ENCODE peak calls at places on chromosomes 1 and 21, in seven cellular contexts. W, E, Z, V, R, F and T are unnamed samples.

GRCh38 chr1:48610628-48611542 is 138.9 kb upstream of the SPATA6 start:
- DNase-seq in W (no peak), F (no peak), E (no peak), V (peak), R (no peak), Z (no peak), T (no peak)

GRCh38 chr1:223500560-223501425 is 107.6 kb downstream of the CCDC185 start:
- DNase-seq in Z (no peak), W (peak), V (peak), R (peak), F (no peak), E (peak), T (no peak)

GRCh38 chr1:19974822-19975416 is 4.5 kb downstream of the PLA2G2A start:
- DNase-seq in W (no peak), V (peak), Z (peak), E (peak), F (peak), R (peak), T (peak)

GRCh38 chr1:3020263-3020909 is 881 bp upstream of the ACTRT2 start:
- DNase-seq in Z (no peak), W (no peak), R (no peak), F (no peak), E (no peak), V (no peak), T (no peak)

GRCh38 chr21:21688877-21689276 is 690.7 kb downstream of the NCAM2 start:
- DNase-seq in V (peak), E (peak), F (no peak), Z (no peak), R (no peak), W (no peak), T (no peak)

GRCh38 chr1:210062033-210062432 is 124.0 kb downstream of the SYT14 start:
- DNase-seq in E (no peak), W (no peak), R (no peak), Z (no peak), V (no peak), F (no peak), T (no peak)

GRCh38 chr1:26677306-26678115 is 18.3 kb upstream of the ARID1A start:
- DNase-seq in V (peak), Z (peak), F (peak), E (peak), W (peak), R (peak), T (peak)

GRCh38 chr1:7674972-7675371 is 96.1 kb upstream of the VAMP3 start:
- DNase-seq in V (no peak), W (no peak), F (no peak), Z (no peak), R (no peak), E (no peak), T (no peak)

GRCh38 chr1:161421456-161421855 is 53.8 kb upstream of the CFAP126 start:
- DNase-seq in E (no peak), R (no peak), Z (no peak), F (no peak), V (no peak), W (no peak), T (no peak)

GRCh38 chr1:213987876-213988638 is at the start of gene PROX1:
- DNase-seq in V (peak), E (peak), W (peak), F (peak), Z (no peak), R (peak), T (peak)

GRCh38 chr1:83692524-83693336 is 306.2 kb downstream of the TTLL7 start:
- DNase-seq in W (no peak), Z (no peak), V (peak), F (peak), E (no peak), R (no peak), T (peak)

GRCh38 chr1:16209847-16210407 is 2.5 kb downstream of the ARHGEF19 start:
- DNase-seq in Z (no peak), E (no peak), V (no peak), R (no peak), F (no peak), W (no peak), T (no peak)

GRCh38 chr1:114854693-114855320 is at the start of gene SYCP1:
- DNase-seq in Z (no peak), V (no peak), W (no peak), R (no peak), F (no peak), E (no peak), T (no peak)

GRCh38 chr21:38861006-38861405 is 55.3 kb downstream of the ETS2 start:
- DNase-seq in W (no peak), Z (no peak), V (no peak), E (peak), R (no peak), F (no peak), T (no peak)

GRCh38 chr1:70156529-70157120 is 48.8 kb downstream of the LRRC40 start:
- DNase-seq in R (no peak), E (no peak), W (no peak), F (no peak), V (no peak), Z (no peak), T (no peak)

GRCh38 chr1:161486806-161487482 is 18.3 kb upstream of the FCGR2A start:
- DNase-seq in R (peak), V (peak), W (no peak), E (peak), Z (peak), F (peak), T (peak)

DNA sequence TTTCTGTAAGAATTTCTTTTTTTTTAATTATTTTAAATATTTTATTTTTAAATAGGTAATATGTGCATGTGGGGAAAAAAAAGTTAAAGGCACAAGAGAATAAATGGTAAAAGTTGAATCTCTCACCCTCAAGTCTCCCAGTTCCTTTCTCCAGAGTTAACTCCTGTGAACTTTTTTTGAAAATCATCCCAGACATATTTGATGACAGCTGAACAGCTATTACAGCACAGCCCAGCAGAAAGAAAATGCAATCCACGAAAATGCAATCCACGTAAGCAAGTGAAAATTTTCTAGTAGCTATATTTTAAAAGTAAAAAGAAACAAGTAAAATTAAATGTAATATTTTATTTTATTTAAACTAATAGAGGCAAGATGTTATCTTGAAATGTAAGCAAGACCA is 310.0 kb upstream of the RUNX1 start:
- DNase-seq in F (no peak), Z (no peak), R (no peak), W (no peak), V (no peak), E (no peak), T (no peak)
- H3K4me3 ChIP-seq in F (no peak), Z (no peak), R (no peak), W (no peak), V (no peak), E (no peak), T (no peak)

DNA sequence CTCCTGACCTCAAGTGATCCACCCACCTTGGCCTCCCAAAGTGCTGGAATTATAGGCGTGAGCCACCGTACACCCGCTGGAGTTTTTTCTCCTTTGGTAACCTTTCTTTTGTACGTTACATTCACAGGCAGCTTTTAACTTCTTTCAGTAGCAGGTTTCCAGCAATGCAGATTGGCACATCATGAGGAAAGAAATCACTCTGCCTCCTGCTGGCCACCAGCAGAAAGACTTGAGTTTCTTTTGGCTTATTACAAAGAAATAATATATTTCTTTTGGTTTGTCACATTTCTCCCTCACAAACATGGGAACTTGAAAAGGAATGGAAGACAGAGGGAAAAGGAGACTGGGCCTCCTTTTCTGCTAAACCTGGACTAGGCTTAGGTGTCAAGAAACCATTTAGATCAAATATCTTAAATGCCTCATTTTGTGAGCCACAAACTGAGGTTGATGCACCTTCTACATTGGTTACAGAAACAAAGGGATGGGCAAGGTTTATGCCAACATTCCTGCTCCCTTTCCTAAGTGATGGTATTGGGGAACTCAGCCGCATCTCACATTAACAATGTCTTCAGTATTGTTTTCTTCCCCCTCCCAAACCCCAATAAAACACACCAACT is 7.8 kb downstream of the ENSA start:
- DNase-seq in W (no peak), V (peak), F (peak), E (peak), Z (peak), R (no peak), T (peak)
- TF ChIP-seq CTCF in W (peak), V (peak), F (no peak), E (peak), Z (peak), R (peak), T (peak)

GRCh38 chr21:41509206-41509496 is 1.2 kb upstream of the TMPRSS2 start:
- DNase-seq in Z (no peak), F (no peak), W (no peak), V (no peak), R (no peak), E (no peak), T (no peak)

GRCh38 chr21:41507521-41508414 is at the start of gene TMPRSS2:
- DNase-seq in F (peak), E (no peak), W (peak), Z (no peak), V (peak), R (no peak), T (no peak)

GRCh38 chr21:41508415-41509205 is 652 bp upstream of the TMPRSS2 start:
- DNase-seq in Z (no peak), W (no peak), R (no peak), F (no peak), E (no peak), V (peak), T (no peak)

GRCh38 chr21:41506005-41506404 is 2.0 kb downstream of the TMPRSS2 start:
- DNase-seq in F (peak), Z (no peak), W (peak), R (no peak), E (no peak), V (no peak), T (no peak)

DNA sequence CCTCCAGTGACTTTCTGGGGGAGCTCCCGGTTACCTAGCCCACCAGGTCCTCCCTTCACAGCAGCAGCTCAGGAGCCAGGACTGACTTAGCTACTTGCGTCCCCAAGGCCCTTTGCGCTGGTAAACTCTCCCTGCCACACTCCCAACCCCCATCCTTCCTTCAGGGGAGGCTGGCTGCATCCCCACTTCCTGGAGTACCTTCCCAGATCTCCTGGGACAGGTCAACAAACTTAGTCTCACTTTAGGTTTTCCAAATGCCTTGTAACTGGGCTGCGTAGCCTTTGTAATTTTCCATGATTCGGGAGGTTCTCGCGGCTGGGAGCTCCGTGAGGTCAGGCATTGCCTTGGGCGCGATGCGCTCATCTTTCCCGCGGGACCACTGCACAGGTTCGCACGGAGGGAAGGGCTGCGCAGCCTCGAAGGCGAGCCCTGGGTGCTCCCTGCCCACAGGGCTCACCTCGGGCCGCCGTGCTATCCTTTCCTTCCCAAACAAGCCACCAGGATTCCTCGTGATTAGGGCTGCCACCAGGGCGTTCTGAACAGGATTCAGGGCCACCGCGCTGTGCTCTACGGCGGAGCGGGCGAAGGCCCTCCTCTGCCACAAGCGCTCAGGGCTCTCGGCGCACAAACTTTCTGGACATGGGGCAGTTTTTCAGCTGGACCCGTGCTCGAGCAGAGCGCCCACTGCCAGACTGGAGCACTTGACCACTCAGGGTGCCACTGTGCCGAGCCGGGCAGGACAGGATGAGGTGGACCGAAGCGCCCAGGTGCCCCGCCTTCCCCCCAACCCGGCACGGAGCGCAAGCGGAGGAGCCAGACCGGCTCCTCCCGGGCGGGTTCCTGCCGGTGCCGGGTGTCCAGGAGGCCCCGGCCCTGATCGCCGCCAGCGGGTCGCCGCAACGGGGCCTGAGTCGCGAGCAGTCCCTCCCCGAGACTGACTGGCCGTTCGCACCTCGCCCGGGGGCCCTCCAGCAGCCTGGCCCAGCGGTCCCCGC is 1.1 kb downstream of the TMPRSS2 start:
- DNase-seq in W (peak), V (no peak), Z (no peak), R (no peak), E (no peak), F (peak), T (no peak)
- H3K4me3 ChIP-seq in W (peak), V (peak), Z (no peak), R (no peak), E (no peak), F (peak), T (no peak)

GRCh38 chr1:23459338-23459757 is 24.6 kb downstream of the ASAP3 start:
- DNase-seq in V (no peak), W (no peak), F (no peak), E (no peak), R (no peak), Z (no peak), T (no peak)

GRCh38 chr1:23463286-23463685 is 20.7 kb downstream of the ASAP3 start:
- DNase-seq in E (peak), V (no peak), R (no peak), W (no peak), Z (no peak), F (no peak), T (no peak)

GRCh38 chr1:23460519-23460918 is 23.5 kb downstream of the ASAP3 start:
- DNase-seq in E (no peak), Z (no peak), W (no peak), F (no peak), V (no peak), R (no peak), T (no peak)

GRCh38 chr1:23461050-23461449 is 22.9 kb downstream of the ASAP3 start:
- DNase-seq in V (no peak), R (no peak), Z (no peak), F (no peak), E (no peak), W (no peak), T (no peak)

GRCh38 chr1:23462766-23463165 is 21.2 kb downstream of the ASAP3 start:
- DNase-seq in Z (no peak), W (no peak), F (no peak), E (no peak), R (no peak), V (no peak), T (no peak)
- TF ChIP-seq CTCF in Z (no peak), W (no peak), F (no peak), E (no peak), R (no peak), V (no peak), T (no peak)

GRCh38 chr1:201947697-201948008 is 1.3 kb upstream of the LMOD1 start:
- DNase-seq in V (no peak), Z (no peak), W (no peak), E (no peak), R (no peak), F (no peak), T (no peak)

GRCh38 chr1:201945157-201945556 is 1.2 kb downstream of the LMOD1 start:
- DNase-seq in W (no peak), F (no peak), Z (no peak), R (no peak), E (no peak), V (no peak), T (no peak)

GRCh38 chr1:201944639-201945038 is 1.7 kb downstream of the LMOD1 start:
- DNase-seq in E (no peak), W (no peak), V (no peak), R (no peak), F (no peak), Z (no peak), T (no peak)

GRCh38 chr1:201946224-201946908 is at the start of gene LMOD1:
- DNase-seq in E (peak), R (no peak), W (peak), Z (no peak), V (peak), F (peak), T (no peak)

DNA sequence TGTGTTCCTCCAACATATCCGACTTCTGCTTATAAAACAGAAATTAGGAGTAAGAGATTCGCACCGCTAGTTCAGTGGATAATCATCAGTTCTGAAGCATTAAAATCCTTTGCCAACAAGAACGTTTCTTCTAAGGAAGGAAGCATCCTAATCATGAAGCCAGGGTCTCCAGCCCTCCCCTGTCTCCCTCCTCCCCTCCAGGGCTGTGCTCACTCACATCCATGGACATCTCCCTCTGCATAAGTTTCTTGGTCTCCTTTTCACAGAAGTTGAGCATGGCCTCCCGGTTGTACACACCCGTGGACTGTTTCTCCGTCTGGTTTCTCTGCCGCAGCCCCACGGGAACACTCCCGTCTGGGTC is 505 bp downstream of the LMOD1 start:
- DNase-seq in E (no peak), V (no peak), W (no peak), Z (no peak), F (no peak), R (no peak), T (no peak)
- H3K4me3 ChIP-seq in E (peak), V (peak), W (peak), Z (no peak), F (no peak), R (peak), T (no peak)